ENCODE peak calls at places on chromosomes 7 and 10, in ten cellular contexts. D, W, G, Z, X, A, J, N, M and T are unnamed samples.

GRCh38 chr10:128995676-128996075 is 471.4 kb upstream of the MGMT start:
- DNase-seq in X (no peak), M (no peak), G (no peak), Z (no peak), D (no peak), J (no peak), A (no peak), W (no peak), N (no peak), T (no peak)

GRCh38 chr10:14356921-14357320 is 26.2 kb upstream of the FRMD4A start:
- DNase-seq in Z (no peak), J (no peak), W (no peak), N (no peak), A (peak), G (no peak), D (no peak), X (no peak), M (peak), T (no peak)

GRCh38 chr10:95183132-95183450 is 10.9 kb upstream of the ACSM6 start:
- DNase-seq in G (no peak), N (no peak), A (no peak), Z (no peak), X (no peak), M (no peak), D (no peak), J (no peak), W (no peak), T (no peak)

GRCh38 chr7:75937958-75938786 is 23.2 kb downstream of the POR start:
- DNase-seq in M (peak), Z (no peak), W (no peak), D (peak), N (peak), G (peak), J (peak), A (peak), X (peak), T (no peak)

GRCh38 chr10:102475451-102476040 is 24.2 kb upstream of the C10orf95 start:
- DNase-seq in D (no peak), Z (no peak), A (no peak), W (no peak), J (no peak), G (no peak), X (no peak), M (no peak), N (no peak), T (no peak)

GRCh38 chr10:112949875-112950507 is at the start of gene TCF7L2:
- DNase-seq in A (peak), J (peak), D (peak), Z (peak), M (peak), W (peak), X (peak), G (peak), N (peak), T (peak)

GRCh38 chr7:152870106-152870693 is 110.6 kb downstream of the ACTR3B start:
- DNase-seq in A (no peak), D (no peak), Z (no peak), X (no peak), J (no peak), G (no peak), N (peak), W (no peak), M (no peak), T (no peak)

GRCh38 chr7:115232041-115232440 is 310.1 kb downstream of the MDFIC start:
- DNase-seq in X (no peak), J (no peak), G (no peak), W (no peak), Z (no peak), D (no peak), M (no peak), N (no peak), A (no peak), T (no peak)

GRCh38 chr10:88028654-88029053 is 165.2 kb downstream of the PTEN start:
- DNase-seq in X (no peak), A (no peak), G (peak), D (no peak), N (no peak), M (no peak), W (no peak), Z (no peak), J (no peak), T (no peak)

GRCh38 chr7:101559586-101559985 is 69.5 kb downstream of the MYL10 start:
- DNase-seq in D (peak), X (no peak), M (no peak), A (no peak), W (no peak), J (no peak), N (no peak), Z (no peak), G (no peak), T (peak)

GRCh38 chr10:115948415-115948814 is 324.6 kb downstream of the GFRA1 start:
- DNase-seq in Z (no peak), G (no peak), D (no peak), J (peak), M (peak), N (no peak), A (no peak), X (no peak), W (no peak), T (no peak)

GRCh38 chr7:117126631-117127030 is 173.3 kb downstream of the ST7 start:
- DNase-seq in M (no peak), W (no peak), A (no peak), J (peak), D (no peak), X (no peak), N (no peak), Z (no peak), G (no peak), T (no peak)

GRCh38 chr7:90469554-90469953 is at the start of gene PTTG1IP2:
- DNase-seq in D (no peak), G (no peak), N (no peak), M (no peak), Z (no peak), W (no peak), J (no peak), X (no peak), A (no peak), T (no peak)

GRCh38 chr10:13787015-13787421 is 200.3 kb downstream of the PRPF18 start:
- DNase-seq in N (no peak), W (peak), J (no peak), G (peak), X (no peak), D (no peak), M (no peak), Z (no peak), A (no peak), T (no peak)

GRCh38 chr7:125316451-125316850 is 386.8 kb upstream of the POT1 start:
- DNase-seq in A (no peak), W (no peak), D (no peak), Z (peak), N (no peak), X (no peak), M (peak), J (peak), G (no peak), T (no peak)

GRCh38 chr7:126578338-126578737 is 674.4 kb downstream of the GRM8 start:
- DNase-seq in G (no peak), W (no peak), A (no peak), Z (no peak), D (no peak), J (peak), X (no peak), N (no peak), M (no peak), T (no peak)

GRCh38 chr7:114820993-114821945 is 100.6 kb upstream of the MDFIC start:
- DNase-seq in J (no peak), X (no peak), G (no peak), M (no peak), W (no peak), A (no peak), D (no peak), Z (no peak), N (no peak), T (no peak)

GRCh38 chr10:70715853-70716795 is 43.8 kb downstream of the ADAMTS14 start:
- DNase-seq in X (peak), A (no peak), J (peak), G (no peak), W (no peak), N (no peak), D (no peak), M (peak), Z (no peak), T (no peak)

GRCh38 chr7:24793982-24794648 is 36.9 kb upstream of the GSDME start:
- DNase-seq in A (no peak), X (no peak), M (no peak), Z (no peak), D (no peak), G (no peak), N (no peak), W (no peak), J (no peak), T (no peak)

GRCh38 chr7:78296689-78297371 is 498.3 kb downstream of the PHTF2 start:
- DNase-seq in X (no peak), A (no peak), W (no peak), N (no peak), Z (no peak), G (peak), M (no peak), J (no peak), D (no peak), T (no peak)

GRCh38 chr7:130430841-130431713 is 9.7 kb downstream of the CEP41 start:
- DNase-seq in N (no peak), W (no peak), J (no peak), X (peak), D (no peak), A (peak), Z (no peak), G (no peak), M (peak), T (no peak)

GRCh38 chr10:108544500-108545120 is 1378.7 kb downstream of the XPNPEP1 start:
- DNase-seq in A (no peak), X (peak), J (peak), M (peak), N (peak), G (peak), D (peak), Z (peak), W (peak), T (peak)

GRCh38 chr7:74012842-74013249 is 15.1 kb upstream of the ELN start:
- DNase-seq in X (no peak), Z (no peak), W (no peak), J (no peak), M (peak), G (no peak), N (no peak), D (no peak), A (no peak), T (no peak)

GRCh38 chr10:70162892-70163201 is 7.5 kb downstream of the SAR1A start:
- DNase-seq in N (no peak), A (no peak), G (no peak), X (no peak), J (no peak), D (no peak), Z (no peak), M (no peak), W (no peak), T (no peak)

GRCh38 chr10:71590786-71591350 is 128.7 kb downstream of the C10orf105 start:
- DNase-seq in A (no peak), N (no peak), D (no peak), M (no peak), J (no peak), X (no peak), G (no peak), W (no peak), Z (no peak), T (no peak)

GRCh38 chr7:35035511-35035921 is 1.8 kb downstream of the DPY19L1 start:
- DNase-seq in M (peak), Z (no peak), J (peak), A (no peak), X (no peak), G (peak), N (no peak), W (no peak), D (no peak), T (no peak)

GRCh38 chr10:79235765-79236755 is 111.2 kb upstream of the PPIF start:
- DNase-seq in M (no peak), G (no peak), W (no peak), X (no peak), J (peak), N (no peak), D (no peak), Z (no peak), A (no peak), T (no peak)

GRCh38 chr7:6422926-6423632 is 24.7 kb downstream of the DAGLB start:
- DNase-seq in Z (no peak), X (no peak), G (no peak), W (peak), A (no peak), J (no peak), D (no peak), M (no peak), N (peak), T (no peak)

GRCh38 chr7:120941064-120941463 is 9.5 kb upstream of the ING3 start:
- DNase-seq in N (no peak), Z (no peak), W (no peak), G (no peak), D (no peak), M (peak), X (no peak), A (no peak), J (no peak), T (no peak)

GRCh38 chr10:27865221-27865635 is 119.6 kb upstream of the MKX start:
- DNase-seq in A (peak), Z (no peak), J (no peak), G (no peak), M (peak), N (no peak), D (no peak), W (no peak), X (peak), T (no peak)

GRCh38 chr10:7551891-7552731 is 114.7 kb downstream of the ITIH5 start:
- DNase-seq in A (no peak), G (no peak), M (no peak), Z (no peak), D (no peak), J (peak), N (no peak), X (no peak), W (no peak), T (no peak)

GRCh38 chr7:48285365-48285764 is 114.1 kb downstream of the ABCA13 start:
- DNase-seq in G (no peak), J (no peak), N (no peak), X (peak), A (no peak), W (no peak), M (no peak), Z (no peak), D (no peak), T (no peak)

GRCh38 chr7:24827589-24827988 is 70.3 kb upstream of the GSDME start:
- DNase-seq in Z (no peak), D (no peak), W (no peak), X (no peak), N (no peak), A (no peak), J (no peak), G (no peak), M (no peak), T (no peak)

GRCh38 chr7:144048648-144049047 is at the start of gene OR2A5:
- DNase-seq in W (no peak), Z (no peak), M (no peak), A (no peak), G (no peak), D (no peak), J (no peak), X (no peak), N (no peak), T (no peak)

GRCh38 chr10:3132036-3133025 is 40.3 kb downstream of the PITRM1 start:
- DNase-seq in X (no peak), G (no peak), M (peak), Z (no peak), W (peak), N (no peak), J (no peak), A (no peak), D (no peak), T (no peak)
- TF ChIP-seq CTCF in X (no peak), G (no peak), M (no peak), Z (no peak), W (no peak), N (no peak), J (no peak), A (no peak), D (no peak), T (no peak)

GRCh38 chr7:33075818-33076483 is 13.4 kb upstream of the NT5C3A start:
- DNase-seq in N (no peak), Z (no peak), D (no peak), J (no peak), W (no peak), A (no peak), G (no peak), X (no peak), M (no peak), T (no peak)
- TF ChIP-seq CTCF in N (no peak), Z (no peak), D (no peak), J (no peak), W (no peak), A (no peak), G (no peak), X (no peak), M (no peak), T (no peak)

GRCh38 chr10:22854935-22855421 is 72.9 kb upstream of the ARMC3 start:
- DNase-seq in M (no peak), J (no peak), G (no peak), Z (no peak), N (no peak), A (no peak), W (no peak), X (no peak), D (no peak), T (no peak)
- TF ChIP-seq CTCF in M (no peak), J (no peak), G (no peak), Z (no peak), N (peak), A (peak), W (no peak), X (no peak), D (no peak), T (peak)

GRCh38 chr7:44374007-44374763 is 48.8 kb upstream of the CAMK2B start:
- DNase-seq in M (no peak), G (no peak), N (no peak), D (no peak), Z (no peak), A (no peak), W (peak), X (no peak), J (no peak), T (peak)

GRCh38 chr7:44377134-44377463 is 51.7 kb upstream of the CAMK2B start:
- DNase-seq in G (no peak), D (no peak), W (peak), Z (no peak), M (no peak), X (no peak), A (no peak), J (no peak), N (no peak), T (peak)

GRCh38 chr7:44375926-44376342 is 50.5 kb upstream of the CAMK2B start:
- DNase-seq in A (no peak), Z (no peak), N (no peak), W (no peak), M (no peak), D (no peak), X (no peak), G (no peak), J (no peak), T (peak)

GRCh38 chr7:44376429-44377133 is 51.2 kb upstream of the CAMK2B start:
- DNase-seq in W (no peak), A (no peak), G (no peak), D (no peak), X (no peak), Z (no peak), N (no peak), M (no peak), J (no peak), T (no peak)

GRCh38 chr7:44375236-44375699 is 49.9 kb upstream of the CAMK2B start:
- DNase-seq in A (no peak), G (no peak), W (no peak), N (no peak), M (no peak), Z (no peak), X (no peak), D (peak), J (peak), T (peak)
- TF ChIP-seq CTCF in A (peak), G (no peak), W (no peak), N (no peak), M (no peak), Z (peak), X (peak), D (no peak), J (peak), T (peak)

DNA sequence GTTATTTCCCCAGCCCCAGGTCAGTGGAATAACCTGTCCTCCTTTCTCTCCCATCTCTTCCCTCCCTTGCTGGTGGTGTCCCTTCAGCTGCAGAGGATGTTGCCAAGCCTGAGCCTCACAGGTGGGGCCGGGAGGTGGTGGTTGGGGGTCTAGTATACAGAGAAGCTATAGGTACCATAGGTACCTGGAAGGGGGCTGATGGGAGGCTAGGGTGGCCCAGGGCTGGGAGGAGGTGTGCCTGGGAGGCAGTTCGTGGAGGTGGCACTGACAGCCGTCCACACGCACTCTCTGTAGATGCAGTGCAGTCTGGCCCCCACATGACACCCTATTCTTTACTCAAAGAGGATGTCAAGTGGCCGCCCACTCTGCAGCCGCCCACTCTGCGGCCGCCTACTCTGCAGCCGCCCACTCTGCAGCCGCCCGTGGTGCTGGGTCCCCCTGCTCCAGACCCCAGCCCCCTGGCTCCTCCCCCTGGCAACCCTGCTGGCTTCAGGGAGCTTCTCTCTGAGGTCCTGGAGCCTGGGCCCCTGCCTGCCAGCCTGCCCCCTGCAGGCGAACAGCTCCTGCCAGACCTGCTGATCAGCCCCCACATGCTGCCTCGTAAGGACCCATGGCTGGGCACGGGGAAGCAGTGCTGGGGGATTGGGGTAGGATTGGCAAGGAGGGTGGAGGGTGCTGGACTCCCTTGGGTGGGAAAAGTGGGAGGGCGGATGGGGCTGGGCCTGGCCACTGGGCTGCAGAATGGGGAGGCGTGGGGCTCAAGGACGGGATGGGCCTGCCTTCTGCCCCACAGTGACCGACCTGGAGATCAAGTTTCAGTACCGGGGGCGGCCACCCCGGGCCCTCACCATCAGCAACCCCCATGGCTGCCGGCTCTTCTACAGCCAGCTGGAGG is 9.5 kb downstream of the IRF5 start:
- DNase-seq in A (no peak), D (no peak), G (no peak), Z (no peak), X (no peak), N (peak), M (no peak), J (no peak), W (peak), T (no peak)
- TF ChIP-seq CTCF in A (peak), D (no peak), G (no peak), Z (no peak), X (peak), N (no peak), M (no peak), J (peak), W (no peak), T (peak)

GRCh38 chr7:105444342-105444938 is 55.7 kb upstream of the SRPK2 start:
- DNase-seq in A (no peak), X (no peak), W (no peak), Z (no peak), M (no peak), N (no peak), J (no peak), D (no peak), G (no peak), T (no peak)

GRCh38 chr7:105438847-105439173 is 50.1 kb upstream of the SRPK2 start:
- DNase-seq in A (no peak), N (no peak), Z (no peak), M (no peak), G (no peak), X (no peak), W (no peak), J (no peak), D (no peak), T (no peak)

GRCh38 chr7:105438254-105438653 is 49.5 kb upstream of the SRPK2 start:
- DNase-seq in Z (no peak), D (no peak), G (no peak), X (no peak), M (no peak), N (no peak), A (no peak), W (no peak), J (no peak), T (no peak)

DNA sequence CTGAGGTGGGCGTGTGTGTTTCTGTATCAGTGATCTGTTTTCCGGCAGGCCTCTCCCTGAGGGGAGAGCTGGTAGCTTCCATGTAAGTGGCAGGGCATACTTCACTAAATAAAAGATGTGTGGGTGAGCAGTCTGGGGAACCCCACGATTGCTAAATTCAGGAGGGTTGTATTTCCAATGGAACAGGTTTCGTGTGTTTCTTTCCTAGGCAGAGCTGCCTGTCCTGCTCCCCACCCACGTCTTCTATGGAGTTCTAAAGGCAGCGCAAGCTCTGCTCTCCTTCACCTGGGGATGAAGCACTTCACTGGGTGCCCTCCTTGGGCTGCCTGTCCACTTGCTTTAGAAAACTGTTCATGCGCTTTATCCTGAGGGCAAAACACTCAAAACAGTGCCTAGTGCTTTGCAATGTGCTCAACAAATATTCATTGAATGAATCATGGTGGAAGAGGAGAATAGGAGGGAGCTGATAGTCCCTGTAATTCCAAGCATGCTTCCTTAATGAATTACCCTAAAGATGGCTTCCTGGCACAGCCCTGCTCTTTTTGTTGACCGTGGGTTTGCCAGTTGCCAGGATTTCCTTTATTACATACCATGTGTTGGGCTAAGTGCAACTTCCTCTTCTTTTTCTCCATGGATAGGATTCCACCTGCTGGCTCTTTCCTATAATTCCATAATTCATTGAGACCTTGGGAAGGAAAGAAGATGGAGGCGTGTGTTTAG is 50.6 kb upstream of the SRPK2 start:
- DNase-seq in N (peak), G (peak), A (peak), J (no peak), Z (no peak), D (no peak), W (no peak), M (peak), X (no peak), T (no peak)
- TF ChIP-seq CTCF in N (no peak), G (no peak), A (peak), J (no peak), Z (no peak), D (no peak), W (no peak), M (peak), X (no peak), T (peak)